ENCODE peak calls at places on chromosomes 12 and 14, in six cellular contexts. X is SK-N-SH, Z is lung, L is AG09319, N is AG10803, J is kidney. G is an unnamed sample.

GRCh38 chr12:63804746-63805145 is 25.0 kb downstream of the RXYLT1 start:
- DNase-seq in L (no peak), N (peak), Z (no peak), X (no peak), J (no peak), G (no peak)

GRCh38 chr14:97046991-97047390 is 249.8 kb downstream of the VRK1 start:
- DNase-seq in J (no peak), L (no peak), Z (no peak), N (no peak), X (no peak), G (no peak)

GRCh38 chr14:52042371-52043037 is 26.4 kb downstream of the NID2 start:
- DNase-seq in L (no peak), J (no peak), N (no peak), X (no peak), Z (no peak), G (no peak)

GRCh38 chr14:32584079-32584478 is 255.0 kb downstream of the AKAP6 start:
- DNase-seq in X (no peak), Z (no peak), J (no peak), L (no peak), N (no peak), G (no peak)

GRCh38 chr12:30047499-30048262 is 263.9 kb upstream of the TMTC1 start:
- DNase-seq in J (no peak), L (no peak), X (no peak), Z (no peak), N (no peak), G (no peak)

GRCh38 chr12:132634411-132634990 is 15.9 kb downstream of the P2RX2 start:
- DNase-seq in L (no peak), Z (no peak), J (no peak), X (no peak), N (no peak), G (no peak)

GRCh38 chr12:10554971-10555481 is 49.3 kb downstream of the EIF2S3B start:
- DNase-seq in N (no peak), Z (no peak), J (no peak), X (no peak), L (no peak), G (no peak)

GRCh38 chr12:77833329-77833728 is 2.6 kb downstream of the NAV3 start:
- DNase-seq in N (no peak), X (no peak), J (no peak), L (no peak), Z (no peak), G (no peak)

GRCh38 chr12:130498589-130499385 is 161.1 kb downstream of the PIWIL1 start:
- DNase-seq in Z (no peak), X (no peak), N (no peak), L (no peak), J (no peak), G (no peak)

GRCh38 chr12:223751-224240 is 9.8 kb upstream of the SLC6A12 start:
- DNase-seq in N (no peak), L (no peak), J (no peak), X (no peak), Z (no peak), G (no peak)

DNA sequence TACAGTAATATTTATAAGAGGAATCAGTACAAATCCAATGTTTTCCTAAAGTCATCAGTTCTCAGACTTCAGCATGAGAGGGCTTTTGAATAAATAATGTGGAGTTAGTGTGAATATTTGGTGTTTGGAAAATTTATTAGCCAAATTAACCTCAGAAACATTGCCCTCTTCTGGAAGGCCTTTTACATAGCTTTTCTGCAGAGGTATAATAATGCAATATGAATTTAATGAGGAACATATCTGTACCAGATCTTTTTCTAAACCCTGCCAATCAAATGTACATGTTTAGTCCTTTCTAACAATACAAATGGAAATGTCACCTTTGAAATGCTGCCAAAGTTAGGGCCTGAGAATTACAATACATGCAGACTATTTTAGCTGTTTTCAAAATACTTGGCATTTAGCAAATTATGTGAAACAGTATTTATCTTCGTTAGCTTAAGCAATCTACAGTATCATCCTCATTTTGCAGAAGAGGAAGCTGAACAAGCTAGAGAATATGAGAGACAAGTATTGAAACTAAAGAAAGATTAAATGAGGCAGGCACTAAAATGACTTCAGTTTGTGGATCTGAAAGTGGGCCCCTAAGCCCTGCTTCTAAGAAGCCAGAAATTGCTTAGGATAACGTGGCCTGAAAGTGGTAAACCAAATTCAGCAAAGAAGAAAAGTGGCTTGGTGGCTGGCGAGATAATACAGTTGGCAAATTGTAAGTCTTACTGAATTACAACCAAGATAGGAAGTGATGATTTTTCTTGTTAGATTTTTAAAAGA is 60.4 kb upstream of the MANSC4 start:
- DNase-seq in X (no peak), N (no peak), L (no peak), Z (no peak), J (no peak), G (no peak)
- TF ChIP-seq CTCF in X (peak), N (peak), L (peak), Z (no peak), J (no peak), G (peak)

DNA sequence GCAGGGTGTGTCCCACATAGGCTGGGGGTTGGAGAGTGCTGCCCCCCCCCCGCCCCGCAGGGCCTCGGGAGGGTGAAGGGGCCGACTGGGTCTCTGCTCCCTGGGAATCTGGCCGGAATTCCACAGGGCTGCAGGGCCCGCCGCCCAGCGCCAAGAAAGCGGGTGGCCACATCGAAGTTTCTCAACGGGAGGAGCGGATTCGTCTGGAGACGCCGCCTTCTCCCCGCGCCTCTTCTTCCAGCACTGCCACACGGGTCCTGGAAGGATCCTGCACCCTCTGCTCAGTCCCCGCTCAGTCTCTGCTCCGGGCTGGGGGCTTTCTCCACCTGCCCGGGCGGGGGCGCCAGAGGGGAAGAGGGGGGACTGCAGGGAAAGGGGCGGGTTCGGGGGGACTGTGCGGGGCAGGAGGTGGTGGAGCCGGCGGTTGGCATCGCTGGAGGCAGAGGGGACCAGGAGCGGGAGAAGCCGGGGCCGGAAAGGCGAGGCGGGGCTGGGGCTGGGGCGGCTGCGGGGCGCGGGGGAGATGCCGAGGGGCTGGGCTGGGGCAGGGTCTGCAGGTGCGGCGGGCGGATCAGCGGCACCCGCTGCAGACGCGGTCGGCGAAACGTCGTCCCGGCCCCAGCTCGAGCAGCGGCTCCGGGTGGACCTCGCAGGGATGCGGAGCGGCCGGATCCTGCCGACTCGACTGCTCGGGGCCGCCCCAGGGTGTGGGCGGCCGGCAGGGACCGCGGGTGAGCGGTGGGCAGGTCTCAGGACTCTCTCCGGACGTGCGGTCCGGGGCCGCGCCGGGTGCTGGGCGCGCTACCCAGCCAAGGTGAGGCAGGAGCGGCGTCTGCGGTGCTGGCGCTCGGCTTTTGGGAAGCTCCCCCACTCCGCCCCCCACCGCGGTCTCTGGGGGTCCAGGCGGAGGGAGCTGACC is 811.4 kb upstream of the TMEM132C start:
- DNase-seq in L (no peak), N (no peak), J (no peak), Z (no peak), X (peak), G (no peak)
- TF ChIP-seq CTCF in L (peak), N (peak), J (no peak), Z (no peak), X (no peak), G (no peak)

DNA sequence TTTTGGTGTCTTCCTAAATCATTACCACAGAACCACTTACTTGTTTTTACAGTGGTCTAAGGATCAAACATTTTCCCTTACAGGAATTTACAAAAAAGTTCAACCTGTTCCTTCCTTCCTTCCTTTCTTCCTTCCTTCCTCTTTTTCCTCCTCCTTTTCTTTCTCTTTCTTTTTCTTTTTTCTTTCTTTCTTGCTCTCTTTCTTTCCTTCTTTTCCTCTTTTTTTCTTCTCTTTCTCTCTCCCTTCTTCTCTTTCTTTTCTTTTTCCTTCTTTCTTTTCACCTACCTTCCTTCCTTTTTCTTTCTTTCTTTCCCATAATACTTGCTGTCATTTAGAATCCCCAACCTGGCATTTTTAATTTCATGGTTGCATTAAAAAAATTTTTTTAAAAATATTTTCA is 59.2 kb upstream of the PPP4R3A start:
- DNase-seq in N (no peak), L (no peak), X (no peak), Z (no peak), J (no peak), G (no peak)
- TF ChIP-seq CTCF in N (no peak), L (no peak), X (no peak), Z (no peak), J (no peak), G (no peak)

DNA sequence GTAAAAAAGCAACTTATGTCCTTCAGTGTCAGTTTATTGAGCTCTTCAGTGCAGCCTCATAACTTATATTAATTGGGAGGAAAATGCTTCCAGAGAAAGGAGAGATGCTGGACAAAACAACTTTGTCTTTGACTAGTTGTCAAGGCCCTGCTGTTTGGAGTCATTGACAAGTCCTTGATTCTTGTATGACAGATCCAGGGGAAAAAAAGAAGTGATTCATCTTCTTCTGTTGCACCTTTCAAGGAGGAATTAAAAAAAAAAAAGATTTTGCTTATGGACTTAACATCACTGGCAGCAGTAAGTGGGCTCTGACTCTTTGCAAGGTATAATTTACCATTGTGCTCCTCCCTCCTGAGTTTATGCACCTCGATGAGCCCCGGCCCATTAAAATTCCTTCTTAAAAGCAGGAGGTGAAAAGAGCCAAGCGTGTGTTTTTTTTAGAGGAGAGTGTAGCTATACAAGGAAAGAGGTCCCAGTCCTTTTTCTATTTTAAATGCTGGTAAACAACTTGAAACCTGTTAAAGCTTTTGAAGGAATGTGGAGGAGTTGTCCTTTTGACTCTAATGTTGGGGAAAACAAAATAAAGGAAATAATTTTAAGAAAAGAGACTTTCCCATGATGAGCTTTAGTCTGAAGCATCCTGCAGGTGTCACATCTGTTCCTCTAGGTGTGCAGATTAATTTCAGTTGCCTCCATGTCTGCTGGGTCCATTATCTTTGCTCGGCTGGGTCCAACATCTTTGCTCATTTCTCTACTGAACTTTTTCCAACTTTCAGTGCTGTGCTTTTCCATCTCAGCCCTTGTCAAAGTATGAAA is 431.6 kb downstream of the RAD51B start:
- DNase-seq in Z (no peak), L (no peak), N (no peak), X (no peak), J (no peak), G (no peak)
- TF ChIP-seq CTCF in Z (no peak), L (no peak), N (no peak), X (no peak), J (no peak), G (no peak)

GRCh38 chr12:96020314-96021003 is 14.9 kb downstream of the LTA4H start:
- DNase-seq in L (no peak), J (no peak), N (no peak), Z (no peak), X (no peak), G (no peak)

GRCh38 chr12:96014932-96015599 is 18.9 kb upstream of the HAL start:
- DNase-seq in X (no peak), N (peak), L (no peak), Z (no peak), J (no peak), G (no peak)

DNA sequence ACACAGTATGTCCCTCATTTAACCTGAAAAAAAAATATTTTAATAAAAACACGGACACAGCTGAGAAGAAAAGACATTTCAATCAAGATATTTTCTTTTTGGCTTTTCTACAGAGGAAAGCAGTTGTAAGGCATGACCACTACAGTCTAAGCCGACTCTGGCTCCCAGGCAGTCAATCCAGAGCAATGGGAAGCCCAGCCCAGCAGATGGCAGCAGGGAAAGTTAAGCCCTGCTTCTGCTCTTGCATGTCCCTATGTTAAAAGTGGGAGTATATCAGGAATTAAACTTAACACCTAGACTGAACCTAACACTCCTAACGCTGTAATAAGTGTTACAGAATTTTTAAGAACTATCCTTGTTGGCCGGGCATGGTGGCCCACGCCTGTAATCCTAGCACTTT is 19.5 kb upstream of the HAL start:
- DNase-seq in X (no peak), Z (no peak), J (no peak), L (no peak), N (peak), G (no peak)
- TF ChIP-seq CTCF in X (peak), Z (peak), J (peak), L (peak), N (peak), G (peak)

DNA sequence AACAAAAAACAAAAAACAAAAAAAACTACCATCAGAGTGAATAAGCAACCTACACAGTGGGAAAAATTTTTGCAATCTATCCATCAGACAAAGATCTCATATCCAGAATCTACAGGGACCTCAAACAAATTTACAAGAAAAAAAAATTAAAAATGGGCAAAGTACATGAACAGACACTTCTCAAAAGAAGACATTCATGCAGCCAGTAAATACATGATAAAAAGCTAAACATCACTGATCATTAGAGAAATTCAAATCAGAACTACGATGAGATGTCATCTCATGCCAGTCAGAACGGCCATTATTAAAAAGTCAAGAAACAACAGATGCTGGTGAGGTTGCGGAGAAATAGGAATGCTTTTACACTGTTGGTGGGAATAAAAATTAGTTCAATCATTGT is 466.5 kb upstream of the ATXN7L3B start:
- DNase-seq in Z (no peak), N (no peak), X (no peak), L (no peak), J (no peak), G (no peak)
- TF ChIP-seq CTCF in Z (no peak), N (no peak), X (no peak), L (no peak), J (no peak), G (no peak)

DNA sequence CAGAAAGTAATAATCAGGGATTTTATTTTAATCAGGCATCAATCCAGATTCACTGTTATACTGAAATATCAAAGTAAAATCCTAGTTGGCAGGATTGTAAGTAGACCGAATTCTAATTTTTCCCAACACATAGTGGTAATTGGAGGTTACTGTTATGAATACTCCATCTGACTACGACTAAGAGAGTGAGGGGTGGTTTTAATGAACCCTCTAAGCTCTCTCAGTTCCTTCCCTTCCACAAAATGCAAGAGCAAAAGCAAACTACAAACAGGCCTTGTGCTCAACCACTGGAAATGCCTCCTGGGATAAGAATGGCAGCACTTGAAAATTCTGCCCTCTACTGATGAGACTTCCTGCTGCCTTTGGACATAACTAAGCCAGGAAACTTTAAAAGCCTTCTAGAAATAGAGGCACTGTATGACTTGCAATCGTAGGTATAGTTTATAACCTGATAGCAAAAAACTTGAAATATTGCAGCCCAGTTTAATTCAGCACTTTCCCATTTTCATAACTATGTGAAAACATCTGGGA is 184.8 kb downstream of the SLC16A7 start:
- DNase-seq in J (no peak), X (no peak), L (peak), N (peak), Z (no peak), G (no peak)
- TF ChIP-seq CTCF in J (peak), X (peak), L (peak), N (peak), Z (peak), G (peak)

DNA sequence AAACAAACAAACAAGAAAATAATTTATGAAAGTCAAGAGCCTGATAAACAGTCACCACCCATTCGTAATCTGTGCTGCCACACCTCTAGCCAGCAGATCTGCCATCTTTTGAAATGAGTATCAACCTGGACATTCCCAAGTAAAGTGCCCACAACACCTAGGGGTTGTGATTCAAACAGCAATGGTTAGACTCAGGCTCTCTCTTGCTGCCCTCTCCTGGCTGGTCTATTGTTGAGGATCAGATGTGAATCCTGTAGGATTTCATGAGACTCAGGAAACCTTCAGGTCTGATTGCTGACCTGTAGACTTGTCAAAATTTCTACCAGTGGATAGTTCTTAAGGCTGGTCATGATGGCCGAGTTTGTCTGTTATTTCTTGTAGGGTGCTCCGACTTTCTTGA is 26.8 kb downstream of the DGLUCY start:
- DNase-seq in N (no peak), Z (no peak), J (no peak), L (no peak), X (peak), G (no peak)
- TF ChIP-seq CTCF in N (peak), Z (peak), J (peak), L (peak), X (peak), G (peak)